ENCODE peak calls at places on chromosomes 16 and 17, in ten cellular contexts. Z, Q, B, V, D, H, M, N, T and X are unnamed samples.

GRCh38 chr17:42566873-42567573 is at the start of gene MLX:
- DNase-seq in B (peak), D (peak), Q (peak), H (peak), Z (peak), N (peak), T (peak), M (peak), V (peak), X (peak)

GRCh38 chr16:51116353-51116752 is 34.7 kb downstream of the SALL1 start:
- DNase-seq in N (no peak), V (no peak), Z (no peak), D (no peak), M (no peak), B (no peak), H (no peak), Q (no peak), T (no peak), X (no peak)

GRCh38 chr16:16147316-16147999 is 75.8 kb downstream of the ABCC6 start:
- DNase-seq in D (no peak), T (no peak), M (no peak), N (no peak), B (no peak), Q (no peak), H (peak), Z (no peak), V (no peak), X (no peak)

GRCh38 chr16:12082207-12082606 is 105.7 kb downstream of the SNX29 start:
- DNase-seq in H (no peak), Q (no peak), D (no peak), V (no peak), Z (no peak), B (no peak), N (no peak), T (no peak), M (no peak), X (no peak)

GRCh38 chr17:43546317-43547188 is at the start of gene ETV4:
- DNase-seq in V (peak), N (peak), B (peak), D (peak), Z (peak), T (peak), Q (peak), H (peak), M (peak), X (peak)

GRCh38 chr16:85836706-85837582 is 37.4 kb downstream of the COX4I1 start:
- DNase-seq in T (no peak), N (no peak), M (no peak), Z (no peak), Q (no peak), D (no peak), H (peak), B (no peak), V (no peak), X (no peak)

GRCh38 chr17:1970843-1971384 is 54.2 kb downstream of the RTN4RL1 start:
- DNase-seq in M (no peak), Q (no peak), V (no peak), D (no peak), H (no peak), Z (no peak), B (no peak), N (no peak), T (no peak), X (no peak)

GRCh38 chr16:80751167-80751566 is 53.2 kb downstream of the CDYL2 start:
- DNase-seq in Q (no peak), T (peak), Z (peak), D (no peak), M (peak), V (no peak), H (no peak), N (no peak), B (peak), X (no peak)

GRCh38 chr17:47789611-47790520 is 31.7 kb downstream of the OSBPL7 start:
- DNase-seq in H (peak), Q (peak), D (peak), T (peak), M (peak), N (peak), B (no peak), Z (peak), V (peak), X (no peak)

GRCh38 chr16:31441956-31442355 is 633 bp downstream of the ZNF843 start:
- DNase-seq in T (no peak), N (no peak), V (no peak), Q (no peak), H (peak), D (no peak), B (no peak), Z (no peak), M (no peak), X (no peak)

GRCh38 chr16:88303890-88304819 is 78.6 kb upstream of the ZNF469 start:
- DNase-seq in M (peak), D (no peak), T (peak), B (peak), Q (no peak), V (no peak), H (peak), Z (peak), N (peak), X (no peak)

GRCh38 chr17:1714980-1715802 is 5.0 kb upstream of the TLCD2 start:
- DNase-seq in Q (no peak), H (peak), M (peak), V (no peak), N (peak), B (peak), T (peak), Z (peak), D (peak), X (peak)

GRCh38 chr17:38611872-38612376 is 6.2 kb upstream of the SRCIN1 start:
- DNase-seq in Q (no peak), M (no peak), D (no peak), N (no peak), V (no peak), T (no peak), B (no peak), Z (no peak), H (no peak), X (no peak)

GRCh38 chr17:40612510-40613244 is 34.9 kb downstream of the SMARCE1 start:
- DNase-seq in N (no peak), H (no peak), M (no peak), B (no peak), Q (no peak), V (peak), T (no peak), Z (no peak), D (peak), X (no peak)

GRCh38 chr17:42456223-42457106 is 2.2 kb upstream of the ATP6V0A1 start:
- DNase-seq in Q (no peak), V (peak), D (no peak), T (peak), B (peak), M (peak), N (peak), H (no peak), Z (peak), X (peak)

GRCh38 chr17:59815965-59816364 is 76.8 kb downstream of the TUBD1 start:
- DNase-seq in V (no peak), N (no peak), B (no peak), Q (no peak), Z (no peak), D (no peak), T (no peak), H (no peak), M (peak), X (no peak)

GRCh38 chr16:83301966-83302365 is 505.8 kb upstream of the HSBP1 start:
- DNase-seq in Z (no peak), Q (no peak), T (peak), B (no peak), V (no peak), H (no peak), M (no peak), N (no peak), D (no peak), X (no peak)

GRCh38 chr17:62792122-62792800 is 15.9 kb downstream of the MARCHF10 start:
- DNase-seq in Z (peak), D (no peak), B (peak), M (peak), H (no peak), V (no peak), T (peak), Q (no peak), N (peak), X (no peak)

GRCh38 chr17:42049834-42050359 is 504 bp downstream of the C17orf113 start:
- DNase-seq in B (no peak), D (no peak), Q (no peak), Z (no peak), H (no peak), M (no peak), N (peak), T (no peak), V (no peak), X (no peak)

GRCh38 chr17:67585077-67585602 is 132.6 kb upstream of the NOL11 start:
- DNase-seq in Q (no peak), Z (no peak), N (no peak), T (peak), H (no peak), B (no peak), M (no peak), D (no peak), V (no peak), X (no peak)

GRCh38 chr17:4492762-4493561 is 5.7 kb upstream of the SPNS2 start:
- DNase-seq in T (peak), H (peak), B (no peak), Z (no peak), V (no peak), M (no peak), Q (no peak), D (no peak), N (peak), X (peak)

GRCh38 chr17:13395872-13396271 is 205.9 kb downstream of the HS3ST3A1 start:
- DNase-seq in D (no peak), N (no peak), V (no peak), M (peak), T (no peak), B (peak), Z (no peak), H (no peak), Q (no peak), X (no peak)

GRCh38 chr16:53905028-53905427 is 201.1 kb downstream of the FTO start:
- DNase-seq in T (no peak), H (no peak), Z (no peak), D (no peak), B (no peak), M (no peak), V (no peak), Q (no peak), N (no peak), X (no peak)

GRCh38 chr17:42980766-42981397 is 517 bp downstream of the RUNDC1 start:
- DNase-seq in Z (peak), B (no peak), V (peak), M (peak), N (peak), T (peak), H (peak), Q (peak), D (peak), X (peak)

GRCh38 chr17:9472094-9472493 is 103.5 kb downstream of the STX8 start:
- DNase-seq in T (peak), B (no peak), H (no peak), D (no peak), V (no peak), Q (no peak), N (peak), Z (no peak), M (peak), X (no peak)

GRCh38 chr17:81899514-81900166 is 2.4 kb upstream of the NPB start:
- DNase-seq in H (no peak), Q (no peak), Z (no peak), D (no peak), M (no peak), B (no peak), T (no peak), V (no peak), N (no peak), X (no peak)

GRCh38 chr17:18974407-18975149 is 22.6 kb downstream of the SLC5A10 start:
- DNase-seq in Q (no peak), V (no peak), M (no peak), T (peak), H (no peak), N (peak), Z (peak), B (no peak), D (no peak), X (no peak)

GRCh38 chr16:21172650-21173049 is 14.2 kb downstream of the LDAF1 start:
- DNase-seq in V (no peak), T (no peak), M (no peak), D (no peak), Q (no peak), N (no peak), B (no peak), H (no peak), Z (no peak), X (no peak)

GRCh38 chr16:84543931-84544776 is 39.7 kb upstream of the MEAK7 start:
- DNase-seq in H (no peak), V (no peak), T (peak), Q (no peak), B (no peak), Z (no peak), N (no peak), M (no peak), D (peak), X (no peak)

GRCh38 chr17:30246460-30246859 is 11.0 kb upstream of the SLC6A4 start:
- DNase-seq in V (no peak), M (no peak), Q (no peak), H (no peak), D (no peak), B (no peak), Z (no peak), T (no peak), N (no peak), X (no peak)

GRCh38 chr17:62755139-62755851 is 52.8 kb downstream of the MARCHF10 start:
- DNase-seq in B (no peak), H (no peak), T (peak), V (no peak), N (no peak), M (no peak), Z (no peak), Q (no peak), D (no peak), X (no peak)

GRCh38 chr16:25138130-25138529 is 26.6 kb downstream of the LCMT1 start:
- DNase-seq in D (no peak), Z (no peak), V (no peak), N (no peak), M (no peak), B (no peak), H (no peak), T (no peak), Q (no peak), X (no peak)